ENCODE peak calls at places on chromosomes 6 and 20, in nine cellular contexts. One of them, this sample, is unnamed.
A peak's percentile ranks its signal among the peaks of the same experiment; 100 is the strongest.

GRCh38 chr6:43086022-43086658 is 10.0 kb downstream of the PTK7 start:
- DNase-seq in DMS153: no peak
- DNase-seq in AG09319: no peak
- DNase-seq in posterior cingulate gyrus: no peak
- DNase-seq in stimulated activated CD4-positive, alpha-beta T cell treated with anti-CD3 and anti-CD28 coated beads, Interleukin-12 subunit alpha, Interleukin-12 subunit beta, amount 100 ng/mL, for 4 hours: no peak
- DNase-seq in sciatic nerve: no peak
- DNase-seq in breast epithelium: no peak
- DNase-seq in lower lobe of right lung: no peak
- DNase-seq in lung: no peak
- DNase-seq in this sample: no peak

GRCh38 chr6:147531321-147531720 is 22.8 kb downstream of the SAMD5 start:
- DNase-seq in sciatic nerve: no peak
- DNase-seq in posterior cingulate gyrus: no peak
- DNase-seq in AG09319: no peak
- DNase-seq in lower lobe of right lung: no peak
- DNase-seq in stimulated activated CD4-positive, alpha-beta T cell treated with anti-CD3 and anti-CD28 coated beads, Interleukin-12 subunit alpha, Interleukin-12 subunit beta, amount 100 ng/mL, for 4 hours: no peak
- DNase-seq in DMS153: no peak
- DNase-seq in breast epithelium: no peak
- DNase-seq in lung: no peak
- DNase-seq in this sample: no peak

GRCh38 chr20:39795401-39796272 is 833.5 kb downstream of the DHX35 start:
- DNase-seq in AG09319: no peak
- DNase-seq in sciatic nerve: no peak
- DNase-seq in DMS153: peak; percentile 11
- DNase-seq in stimulated activated CD4-positive, alpha-beta T cell treated with anti-CD3 and anti-CD28 coated beads, Interleukin-12 subunit alpha, Interleukin-12 subunit beta, amount 100 ng/mL, for 4 hours: no peak
- DNase-seq in lung: no peak
- DNase-seq in breast epithelium: no peak
- DNase-seq in posterior cingulate gyrus: no peak
- DNase-seq in lower lobe of right lung: no peak
- DNase-seq in this sample: no peak

GRCh38 chr20:13012886-13013285 is 4.1 kb downstream of the SPTLC3 start:
- DNase-seq in posterior cingulate gyrus: no peak
- DNase-seq in DMS153: no peak
- DNase-seq in stimulated activated CD4-positive, alpha-beta T cell treated with anti-CD3 and anti-CD28 coated beads, Interleukin-12 subunit alpha, Interleukin-12 subunit beta, amount 100 ng/mL, for 4 hours: no peak
- DNase-seq in breast epithelium: no peak
- DNase-seq in AG09319: no peak
- DNase-seq in sciatic nerve: no peak
- DNase-seq in lower lobe of right lung: no peak
- DNase-seq in lung: no peak
- DNase-seq in this sample: no peak

GRCh38 chr20:44342240-44342639 is 5.4 kb downstream of the R3HDML start:
- DNase-seq in DMS153: no peak
- DNase-seq in lung: no peak
- DNase-seq in lower lobe of right lung: no peak
- DNase-seq in AG09319: no peak
- DNase-seq in breast epithelium: no peak
- DNase-seq in posterior cingulate gyrus: no peak
- DNase-seq in stimulated activated CD4-positive, alpha-beta T cell treated with anti-CD3 and anti-CD28 coated beads, Interleukin-12 subunit alpha, Interleukin-12 subunit beta, amount 100 ng/mL, for 4 hours: no peak
- DNase-seq in sciatic nerve: no peak
- DNase-seq in this sample: no peak

GRCh38 chr6:79878142-79878748 is 69.1 kb downstream of the ELOVL4 start:
- DNase-seq in lung: no peak
- DNase-seq in AG09319: no peak
- DNase-seq in DMS153: no peak
- DNase-seq in posterior cingulate gyrus: no peak
- DNase-seq in sciatic nerve: no peak
- DNase-seq in breast epithelium: peak; percentile 75
- DNase-seq in lower lobe of right lung: no peak
- DNase-seq in stimulated activated CD4-positive, alpha-beta T cell treated with anti-CD3 and anti-CD28 coated beads, Interleukin-12 subunit alpha, Interleukin-12 subunit beta, amount 100 ng/mL, for 4 hours: no peak
- DNase-seq in this sample: no peak

GRCh38 chr6:168883410-168884049 is 370.1 kb downstream of the THBS2 start:
- DNase-seq in AG09319: no peak
- DNase-seq in sciatic nerve: no peak
- DNase-seq in DMS153: no peak
- DNase-seq in lower lobe of right lung: no peak
- DNase-seq in posterior cingulate gyrus: no peak
- DNase-seq in lung: no peak
- DNase-seq in stimulated activated CD4-positive, alpha-beta T cell treated with anti-CD3 and anti-CD28 coated beads, Interleukin-12 subunit alpha, Interleukin-12 subunit beta, amount 100 ng/mL, for 4 hours: no peak
- DNase-seq in breast epithelium: no peak
- DNase-seq in this sample: no peak

GRCh38 chr6:140205795-140206593 is 831.5 kb upstream of the CITED2 start:
- DNase-seq in posterior cingulate gyrus: no peak
- DNase-seq in breast epithelium: no peak
- DNase-seq in stimulated activated CD4-positive, alpha-beta T cell treated with anti-CD3 and anti-CD28 coated beads, Interleukin-12 subunit alpha, Interleukin-12 subunit beta, amount 100 ng/mL, for 4 hours: no peak
- DNase-seq in DMS153: no peak
- DNase-seq in sciatic nerve: no peak
- DNase-seq in lower lobe of right lung: no peak
- DNase-seq in lung: no peak
- DNase-seq in AG09319: no peak
- DNase-seq in this sample: no peak

GRCh38 chr6:81894788-81895221 is 142.3 kb upstream of the TENT5A start:
- DNase-seq in sciatic nerve: peak; percentile 64
- DNase-seq in lower lobe of right lung: no peak
- DNase-seq in AG09319: no peak
- DNase-seq in breast epithelium: no peak
- DNase-seq in stimulated activated CD4-positive, alpha-beta T cell treated with anti-CD3 and anti-CD28 coated beads, Interleukin-12 subunit alpha, Interleukin-12 subunit beta, amount 100 ng/mL, for 4 hours: no peak
- DNase-seq in posterior cingulate gyrus: peak; percentile 71
- DNase-seq in DMS153: peak; percentile 22
- DNase-seq in lung: no peak
- DNase-seq in this sample: no peak

GRCh38 chr6:140252099-140252498 is 877.7 kb upstream of the CITED2 start:
- DNase-seq in DMS153: no peak
- DNase-seq in stimulated activated CD4-positive, alpha-beta T cell treated with anti-CD3 and anti-CD28 coated beads, Interleukin-12 subunit alpha, Interleukin-12 subunit beta, amount 100 ng/mL, for 4 hours: no peak
- DNase-seq in posterior cingulate gyrus: no peak
- DNase-seq in lower lobe of right lung: no peak
- DNase-seq in lung: no peak
- DNase-seq in breast epithelium: no peak
- DNase-seq in sciatic nerve: no peak
- DNase-seq in AG09319: no peak
- DNase-seq in this sample: no peak

GRCh38 chr20:51238675-51239305 is 215.9 kb upstream of the KCNG1 start:
- DNase-seq in stimulated activated CD4-positive, alpha-beta T cell treated with anti-CD3 and anti-CD28 coated beads, Interleukin-12 subunit alpha, Interleukin-12 subunit beta, amount 100 ng/mL, for 4 hours: no peak
- DNase-seq in lung: no peak
- DNase-seq in DMS153: no peak
- DNase-seq in posterior cingulate gyrus: no peak
- DNase-seq in sciatic nerve: no peak
- DNase-seq in breast epithelium: no peak
- DNase-seq in AG09319: no peak
- DNase-seq in lower lobe of right lung: no peak
- DNase-seq in this sample: no peak

GRCh38 chr6:137223370-137224131 is 4.4 kb upstream of the IFNGR1 start:
- DNase-seq in stimulated activated CD4-positive, alpha-beta T cell treated with anti-CD3 and anti-CD28 coated beads, Interleukin-12 subunit alpha, Interleukin-12 subunit beta, amount 100 ng/mL, for 4 hours: no peak
- DNase-seq in lower lobe of right lung: no peak
- DNase-seq in lung: peak; percentile 56
- DNase-seq in posterior cingulate gyrus: no peak
- DNase-seq in breast epithelium: no peak
- DNase-seq in DMS153: no peak
- DNase-seq in sciatic nerve: no peak
- DNase-seq in AG09319: no peak
- DNase-seq in this sample: no peak

GRCh38 chr6:54245265-54245664 is 63.0 kb upstream of the TINAG start:
- DNase-seq in stimulated activated CD4-positive, alpha-beta T cell treated with anti-CD3 and anti-CD28 coated beads, Interleukin-12 subunit alpha, Interleukin-12 subunit beta, amount 100 ng/mL, for 4 hours: no peak
- DNase-seq in sciatic nerve: no peak
- DNase-seq in lower lobe of right lung: no peak
- DNase-seq in DMS153: no peak
- DNase-seq in AG09319: no peak
- DNase-seq in posterior cingulate gyrus: no peak
- DNase-seq in breast epithelium: no peak
- DNase-seq in lung: no peak
- DNase-seq in this sample: no peak

GRCh38 chr20:45445805-45446562 is 23.6 kb upstream of the WFDC2 start:
- DNase-seq in breast epithelium: no peak
- DNase-seq in stimulated activated CD4-positive, alpha-beta T cell treated with anti-CD3 and anti-CD28 coated beads, Interleukin-12 subunit alpha, Interleukin-12 subunit beta, amount 100 ng/mL, for 4 hours: peak; percentile 24
- DNase-seq in lower lobe of right lung: no peak
- DNase-seq in sciatic nerve: no peak
- DNase-seq in AG09319: no peak
- DNase-seq in DMS153: no peak
- DNase-seq in lung: no peak
- DNase-seq in posterior cingulate gyrus: no peak
- DNase-seq in this sample: peak; percentile 81

GRCh38 chr20:51563597-51564332 is 21.2 kb upstream of the NFATC2 start:
- DNase-seq in sciatic nerve: peak; percentile 76
- DNase-seq in DMS153: peak; percentile 43
- DNase-seq in lower lobe of right lung: peak; percentile 51
- DNase-seq in lung: peak; percentile 36
- DNase-seq in AG09319: peak; percentile 61
- DNase-seq in posterior cingulate gyrus: no peak
- DNase-seq in breast epithelium: no peak
- DNase-seq in stimulated activated CD4-positive, alpha-beta T cell treated with anti-CD3 and anti-CD28 coated beads, Interleukin-12 subunit alpha, Interleukin-12 subunit beta, amount 100 ng/mL, for 4 hours: peak; percentile 33
- DNase-seq in this sample: peak; percentile 60

GRCh38 chr20:37346526-37347346 is 796 bp downstream of the SRC start:
- DNase-seq in lower lobe of right lung: no peak
- DNase-seq in lung: no peak
- DNase-seq in posterior cingulate gyrus: no peak
- DNase-seq in stimulated activated CD4-positive, alpha-beta T cell treated with anti-CD3 and anti-CD28 coated beads, Interleukin-12 subunit alpha, Interleukin-12 subunit beta, amount 100 ng/mL, for 4 hours: no peak
- DNase-seq in AG09319: no peak
- DNase-seq in breast epithelium: no peak
- DNase-seq in sciatic nerve: no peak
- DNase-seq in DMS153: no peak
- DNase-seq in this sample: no peak

GRCh38 chr20:62791301-62792181 is 4.7 kb upstream of the MRGBP start:
- DNase-seq in lower lobe of right lung: peak; percentile 68
- DNase-seq in posterior cingulate gyrus: peak; percentile 81
- DNase-seq in stimulated activated CD4-positive, alpha-beta T cell treated with anti-CD3 and anti-CD28 coated beads, Interleukin-12 subunit alpha, Interleukin-12 subunit beta, amount 100 ng/mL, for 4 hours: peak; percentile 62
- DNase-seq in lung: peak; percentile 77
- DNase-seq in DMS153: peak; percentile 80
- DNase-seq in sciatic nerve: peak; percentile 88
- DNase-seq in AG09319: peak; percentile 70
- DNase-seq in breast epithelium: peak; percentile 78
- DNase-seq in this sample: peak; percentile 90

GRCh38 chr6:170031096-170031471 is 259.8 kb downstream of the DLL1 start:
- DNase-seq in lower lobe of right lung: peak; percentile 70
- DNase-seq in AG09319: no peak
- DNase-seq in sciatic nerve: peak; percentile 26
- DNase-seq in breast epithelium: peak; percentile 54
- DNase-seq in posterior cingulate gyrus: peak; percentile 6
- DNase-seq in lung: peak; percentile 56
- DNase-seq in DMS153: peak; percentile 91
- DNase-seq in stimulated activated CD4-positive, alpha-beta T cell treated with anti-CD3 and anti-CD28 coated beads, Interleukin-12 subunit alpha, Interleukin-12 subunit beta, amount 100 ng/mL, for 4 hours: no peak
- DNase-seq in this sample: no peak